ENCODE peak calls at places on chromosomes 1 and 21, in six cellular contexts. D is foreskin fibroblast, J is left lung, B is heart left ventricle, N is tibial artery, I is H1. S is an unnamed sample.

GRCh38 chr1:30532621-30533020 is 190.8 kb downstream of the MATN1 start:
- DNase-seq in B (no peak), I (no peak), D (no peak), N (no peak), J (no peak), S (no peak)

GRCh38 chr1:53591924-53592323 is 132.7 kb downstream of the DMRTB1 start:
- DNase-seq in J (no peak), D (no peak), I (no peak), N (peak; percentile 47), B (no peak), S (no peak)

GRCh38 chr1:211335507-211336157 is 9.0 kb downstream of the TRAF5 start:
- DNase-seq in J (no peak), I (no peak), N (no peak), D (no peak), B (no peak), S (no peak)

GRCh38 chr1:21175324-21175669 is 1.4 kb downstream of the EIF4G3 start:
- DNase-seq in N (no peak), J (no peak), B (peak; percentile 50), I (no peak), D (peak; percentile 64), S (peak; percentile 56)

GRCh38 chr1:5708266-5708978 is 283.8 kb downstream of the NPHP4 start:
- DNase-seq in D (no peak), I (no peak), N (peak; percentile 41), B (no peak), J (peak; percentile 45), S (no peak)

GRCh38 chr1:4425892-4426291 is 228.5 kb upstream of the AJAP1 start:
- DNase-seq in B (no peak), I (peak; percentile 79), N (no peak), J (no peak), D (no peak), S (no peak)

GRCh38 chr21:45177039-45177438 is 102.7 kb downstream of the ADARB1 start:
- DNase-seq in I (no peak), N (no peak), B (no peak), J (no peak), D (no peak), S (no peak)

GRCh38 chr1:228280106-228280901 is 72.5 kb downstream of the OBSCN start:
- DNase-seq in D (no peak), B (peak; percentile 28), I (no peak), N (no peak), J (peak; percentile 74), S (no peak)

GRCh38 chr1:245609354-245609753 is 454.6 kb downstream of the KIF26B start:
- DNase-seq in N (no peak), D (no peak), B (no peak), I (no peak), J (no peak), S (no peak)

GRCh38 chr1:153540394-153541361 is at the start of gene S100A5:
- DNase-seq in N (peak; percentile 56), I (no peak), B (no peak), J (no peak), D (peak; percentile 83), S (peak; percentile 51)

GRCh38 chr21:42562258-42562657 is 48.6 kb downstream of the SLC37A1 start:
- DNase-seq in B (no peak), J (no peak), I (no peak), D (no peak), N (no peak), S (no peak)

GRCh38 chr1:48917901-48918603 is 141.4 kb upstream of the BEND5 start:
- DNase-seq in B (no peak), I (no peak), N (no peak), D (no peak), J (no peak), S (no peak)

GRCh38 chr1:208042868-208043267 is 131.9 kb upstream of the CD34 start:
- DNase-seq in J (no peak), N (no peak), I (no peak), D (no peak), B (no peak), S (no peak)

GRCh38 chr21:16037386-16037785 is 307.6 kb downstream of the USP25 start:
- DNase-seq in B (no peak), N (no peak), J (no peak), D (no peak), I (no peak), S (no peak)

GRCh38 chr1:29803486-29803885 is 567.2 kb downstream of the PTPRU start:
- DNase-seq in I (peak; percentile 26), J (no peak), D (no peak), N (peak; percentile 41), B (no peak), S (no peak)

GRCh38 chr1:211376807-211377206 is 50.2 kb downstream of the TRAF5 start:
- DNase-seq in I (no peak), D (no peak), B (no peak), N (no peak), J (no peak), S (no peak)

GRCh38 chr1:33516428-33516827 is 44.0 kb downstream of the ZSCAN20 start:
- DNase-seq in J (no peak), I (no peak), B (no peak), N (no peak), D (no peak), S (no peak)

GRCh38 chr1:109239047-109239579 is 10.2 kb upstream of the CELSR2 start:
- DNase-seq in D (no peak), I (no peak), J (peak; percentile 37), B (no peak), N (no peak), S (no peak)

GRCh38 chr1:221172836-221173235 is 293.6 kb downstream of the HLX start:
- DNase-seq in N (no peak), D (no peak), I (no peak), B (no peak), J (no peak), S (no peak)

GRCh38 chr1:47417129-47418044 is 1.3 kb downstream of the FOXE3 start:
- DNase-seq in J (no peak), I (peak; percentile 71), N (no peak), D (no peak), B (no peak), S (no peak)

GRCh38 chr1:3352084-3352951 is 102.1 kb upstream of the ARHGEF16 start:
- DNase-seq in N (peak; percentile 93), B (peak; percentile 84), D (peak; percentile 90), I (peak; percentile 72), J (no peak), S (peak; percentile 81)

GRCh38 chr1:84834419-84835064 is 58.5 kb downstream of the LPAR3 start:
- DNase-seq in B (no peak), N (no peak), D (peak; percentile 83), J (no peak), I (no peak), S (peak; percentile 85)

GRCh38 chr1:57536749-57537423 is 113.0 kb upstream of the DAB1 start:
- DNase-seq in D (no peak), I (no peak), J (no peak), N (no peak), B (no peak), S (no peak)

GRCh38 chr1:226217273-226217672 is 6.2 kb upstream of the MIXL1 start:
- DNase-seq in D (peak; percentile 47), N (no peak), I (no peak), J (no peak), B (no peak), S (peak; percentile 43)
- H3K4me3 ChIP-seq in D (no peak overlapping the region), N (no peak overlapping the region), I (no peak overlapping the region), J (no peak overlapping the region), B (no peak overlapping the region), S (no peak overlapping the region)

GRCh38 chr1:206429421-206429820 is 40.9 kb upstream of the IKBKE start:
- DNase-seq in N (no peak), D (no peak), I (no peak), B (no peak), J (no peak), S (no peak)

GRCh38 chr1:206435450-206435849 is 34.8 kb upstream of the IKBKE start:
- DNase-seq in N (no peak), I (no peak), D (no peak), B (no peak), J (no peak), S (no peak)

GRCh38 chr1:206427296-206427695 is 43.0 kb upstream of the IKBKE start:
- DNase-seq in D (no peak), I (no peak), B (no peak), J (no peak), N (no peak), S (no peak)

DNA sequence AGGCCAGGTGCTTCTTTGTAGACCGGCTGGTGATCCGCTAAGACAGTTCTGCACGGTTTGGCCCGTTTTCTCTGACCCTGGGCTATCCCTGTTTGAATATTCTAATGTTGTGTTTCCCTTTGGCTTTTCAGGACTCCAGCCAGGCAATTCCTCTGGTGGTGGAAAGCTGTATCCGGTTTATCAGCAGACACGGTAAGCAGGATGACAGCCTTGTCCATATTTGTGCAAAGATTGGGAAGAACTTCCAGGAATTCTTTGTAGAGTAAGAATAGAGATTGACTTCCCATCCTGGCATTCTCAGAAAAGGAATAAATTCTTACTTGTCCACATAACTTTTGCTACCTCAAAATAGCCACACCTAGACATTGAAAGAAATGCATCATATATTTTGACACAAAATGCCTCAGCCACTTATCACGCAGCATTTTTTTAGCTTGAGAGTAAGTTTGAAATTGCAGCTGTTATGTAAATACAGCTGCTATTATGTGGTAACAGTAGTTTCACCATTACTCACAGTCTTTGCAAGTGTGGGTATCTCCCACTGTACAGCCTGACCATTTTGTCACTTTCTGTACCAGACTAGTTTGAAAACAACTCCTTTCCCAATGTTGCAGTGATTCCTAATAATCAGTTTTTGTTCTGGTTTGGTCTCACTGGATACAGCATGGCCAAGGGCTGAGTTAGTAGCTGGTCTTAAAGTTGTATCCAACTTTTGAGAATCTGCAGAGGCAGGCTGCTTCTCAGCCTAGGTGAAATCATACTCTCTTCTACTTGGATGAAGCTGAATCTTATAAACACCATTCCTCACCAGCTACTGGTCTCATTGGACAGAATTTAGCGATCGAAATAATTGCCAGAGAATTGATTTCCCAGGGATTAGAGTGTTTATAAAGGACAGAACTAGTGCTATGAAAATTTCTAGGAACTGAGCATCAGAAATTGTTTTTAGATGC is 40.0 kb upstream of the IKBKE start:
- DNase-seq in B (no peak), J (no peak), D (peak; percentile 64), N (no peak), I (no peak), S (peak; percentile 87)
- TF ChIP-seq CTCF in B (no peak), J (no peak), D (peak; percentile 25), N (peak; percentile 7), I (no peak), S (peak; percentile 65)

DNA sequence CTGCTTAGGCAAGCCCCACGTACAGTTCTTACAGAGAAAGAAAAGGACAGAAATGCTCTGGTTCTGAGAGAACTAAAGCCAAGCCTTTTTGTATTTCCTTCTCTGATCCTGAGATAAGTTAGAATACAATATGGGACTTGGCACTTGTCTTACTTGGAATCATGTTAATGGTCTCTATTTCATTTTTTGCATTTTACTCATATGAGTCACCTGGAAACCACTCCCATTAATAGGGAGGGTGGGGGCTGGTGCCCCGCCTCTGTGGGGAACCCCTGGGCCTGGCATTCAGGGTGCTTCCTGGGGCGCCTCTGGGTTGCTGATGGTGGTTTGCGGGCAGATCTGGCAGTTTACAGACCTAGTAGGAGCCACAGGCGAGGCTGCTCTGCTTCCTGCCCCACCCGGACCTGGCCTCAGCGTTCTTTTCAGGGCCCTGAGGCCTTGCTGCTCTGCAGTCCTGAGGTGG is 26.7 kb downstream of the TSPAN2 start:
- DNase-seq in B (peak; percentile 59), N (no peak), J (peak; percentile 80), D (no peak), I (no peak), S (peak; percentile 30)
- H3K4me3 ChIP-seq in B (no peak overlapping the region), N (no peak overlapping the region), J (no peak overlapping the region), D (no peak overlapping the region), I (no peak overlapping the region), S (no peak overlapping the region)

DNA sequence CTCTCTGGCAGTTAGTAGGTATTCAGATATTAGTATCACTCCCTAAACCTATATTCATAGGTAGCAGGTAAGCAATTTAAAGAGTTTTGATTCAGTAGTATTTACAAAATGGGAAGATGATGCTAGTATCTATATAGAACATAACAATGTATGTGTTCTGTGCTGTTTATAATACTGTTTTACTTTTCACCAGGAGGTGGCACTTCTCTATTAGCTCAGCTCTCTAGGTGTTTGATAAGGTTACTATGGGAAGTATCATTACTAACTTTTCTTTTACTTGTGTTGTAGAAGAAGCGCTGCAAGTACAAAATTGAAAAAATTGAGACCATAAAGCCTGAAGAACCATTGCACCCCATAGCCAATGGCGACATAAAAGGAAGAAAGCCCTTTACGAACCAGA is 49.4 kb upstream of the FASLG start:
- DNase-seq in D (peak; percentile 35), J (no peak), N (no peak), I (no peak), B (no peak), S (peak; percentile 35)
- TF ChIP-seq CTCF in D (peak; percentile 18), J (no peak), N (no peak), I (no peak), B (peak; percentile 29), S (peak; percentile 30)

S was measured in fibroblast of the aortic adventitia.